ENCODE peak calls at places on chromosomes 13 and 19, in nine cellular contexts. Z is endothelial cell of umbilical vein, H is uterus, A is body of pancreas, G is stomach, S is right lobe of liver, T is breast epithelium, D is heart left ventricle, E is tibial nerve. V is an unnamed sample.
A peak's percentile ranks its signal among the peaks of the same experiment; 100 is the strongest.

GRCh38 chr13:40389081-40389641 is 277.3 kb downstream of the FOXO1 start:
- DNase-seq in G (no peak), Z (no peak), T (no peak), E (no peak), H (no peak), A (no peak), S (no peak), D (no peak), V (no peak)

GRCh38 chr13:60047943-60048342 is 115.8 kb downstream of the DIAPH3 start:
- DNase-seq in T (no peak), G (no peak), S (no peak), A (no peak), E (no peak), Z (no peak), H (no peak), D (no peak), V (no peak)

GRCh38 chr19:48770223-48770622 is 14.9 kb downstream of the FGF21 start:
- DNase-seq in D (no peak), G (no peak), T (no peak), E (no peak), H (no peak), Z (no peak), A (no peak), S (no peak), V (no peak)

GRCh38 chr13:20686167-20686566 is 17.3 kb upstream of the IL17D start:
- DNase-seq in D (no peak), T (no peak), S (no peak), A (no peak), Z (no peak), G (no peak), H (no peak), E (no peak), V (no peak)

GRCh38 chr19:3336680-3337523 is 29.5 kb upstream of the NFIC start:
- DNase-seq in S (peak; percentile 90), E (peak; percentile 72), A (peak; percentile 99), Z (peak; percentile 33), H (peak; percentile 95), G (peak; percentile 97), D (peak; percentile 96), T (peak; percentile 97), V (no peak)

GRCh38 chr13:89695343-89696257 is 1651.9 kb upstream of the MIR17HG start:
- DNase-seq in D (no peak), A (peak; percentile 45), E (peak; percentile 35), Z (peak; percentile 68), H (no peak), G (peak; percentile 39), T (no peak), S (no peak), V (peak; percentile 1)

GRCh38 chr13:49315036-49315565 is 67.4 kb downstream of the CDADC1 start:
- DNase-seq in A (no peak), S (no peak), D (no peak), T (no peak), H (no peak), G (no peak), Z (no peak), E (no peak), V (no peak)

GRCh38 chr19:16160943-16161560 is 12.3 kb downstream of the CIB3 start:
- DNase-seq in S (no peak), E (no peak), Z (peak; percentile 33), T (no peak), G (no peak), H (no peak), A (no peak), D (no peak), V (no peak)

GRCh38 chr13:29743229-29743786 is 107.1 kb downstream of the UBL3 start:
- DNase-seq in H (peak; percentile 80), S (no peak), E (peak; percentile 64), G (no peak), T (peak; percentile 51), A (peak; percentile 16), D (no peak), Z (peak; percentile 10), V (no peak)

GRCh38 chr13:113058988-113059850 is 46.4 kb upstream of the F7 start:
- DNase-seq in G (no peak), H (no peak), D (no peak), S (no peak), Z (no peak), T (no peak), A (no peak), E (no peak), V (no peak)

GRCh38 chr19:35449347-35450043 is 1.4 kb downstream of the FFAR2 start:
- DNase-seq in H (no peak), E (no peak), D (no peak), T (no peak), Z (no peak), A (peak; percentile 26), G (peak; percentile 38), S (peak; percentile 32), V (no peak)

GRCh38 chr13:98930014-98930625 is 47.7 kb downstream of the DOCK9 start:
- DNase-seq in Z (peak; percentile 64), S (no peak), E (no peak), A (no peak), H (no peak), T (no peak), D (no peak), G (no peak), V (peak; percentile 40)

GRCh38 chr19:16244091-16244490 is 46.4 kb downstream of the AP1M1 start:
- DNase-seq in Z (no peak), D (no peak), T (no peak), A (no peak), E (no peak), H (no peak), G (no peak), S (no peak), V (no peak)

GRCh38 chr19:45293682-45294081 is 29.0 kb downstream of the CKM start:
- DNase-seq in T (no peak), A (no peak), E (no peak), Z (no peak), H (no peak), D (no peak), G (no peak), S (no peak), V (no peak)

DNA sequence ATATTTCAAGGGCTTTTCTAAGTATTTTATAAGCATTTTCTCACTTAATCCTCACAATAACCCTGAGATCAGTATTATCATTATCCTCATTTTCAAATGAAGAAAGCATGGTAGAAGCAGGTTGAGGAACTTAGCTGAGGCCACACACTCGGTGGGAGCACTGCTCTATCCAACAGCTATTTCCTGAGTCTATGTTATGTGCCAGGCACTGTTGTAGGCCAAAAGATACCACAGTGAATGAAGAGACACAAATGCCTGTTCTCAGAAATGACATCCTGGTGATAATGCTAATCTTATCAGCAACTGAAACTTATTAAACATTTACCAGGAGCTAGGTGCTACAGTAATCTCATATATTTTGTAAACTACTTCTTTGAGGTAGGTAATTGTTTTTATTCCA is 553.9 kb upstream of the ARGLU1 start:
- DNase-seq in G (no peak), H (no peak), T (no peak), A (no peak), Z (no peak), S (no peak), E (no peak), D (no peak), V (no peak)
- TF ChIP-seq POLR2A in G (no peak), H (no peak), T (no peak), A (no peak), Z (no peak), S (no peak), E (no peak), D (no peak), V (no peak)

DNA sequence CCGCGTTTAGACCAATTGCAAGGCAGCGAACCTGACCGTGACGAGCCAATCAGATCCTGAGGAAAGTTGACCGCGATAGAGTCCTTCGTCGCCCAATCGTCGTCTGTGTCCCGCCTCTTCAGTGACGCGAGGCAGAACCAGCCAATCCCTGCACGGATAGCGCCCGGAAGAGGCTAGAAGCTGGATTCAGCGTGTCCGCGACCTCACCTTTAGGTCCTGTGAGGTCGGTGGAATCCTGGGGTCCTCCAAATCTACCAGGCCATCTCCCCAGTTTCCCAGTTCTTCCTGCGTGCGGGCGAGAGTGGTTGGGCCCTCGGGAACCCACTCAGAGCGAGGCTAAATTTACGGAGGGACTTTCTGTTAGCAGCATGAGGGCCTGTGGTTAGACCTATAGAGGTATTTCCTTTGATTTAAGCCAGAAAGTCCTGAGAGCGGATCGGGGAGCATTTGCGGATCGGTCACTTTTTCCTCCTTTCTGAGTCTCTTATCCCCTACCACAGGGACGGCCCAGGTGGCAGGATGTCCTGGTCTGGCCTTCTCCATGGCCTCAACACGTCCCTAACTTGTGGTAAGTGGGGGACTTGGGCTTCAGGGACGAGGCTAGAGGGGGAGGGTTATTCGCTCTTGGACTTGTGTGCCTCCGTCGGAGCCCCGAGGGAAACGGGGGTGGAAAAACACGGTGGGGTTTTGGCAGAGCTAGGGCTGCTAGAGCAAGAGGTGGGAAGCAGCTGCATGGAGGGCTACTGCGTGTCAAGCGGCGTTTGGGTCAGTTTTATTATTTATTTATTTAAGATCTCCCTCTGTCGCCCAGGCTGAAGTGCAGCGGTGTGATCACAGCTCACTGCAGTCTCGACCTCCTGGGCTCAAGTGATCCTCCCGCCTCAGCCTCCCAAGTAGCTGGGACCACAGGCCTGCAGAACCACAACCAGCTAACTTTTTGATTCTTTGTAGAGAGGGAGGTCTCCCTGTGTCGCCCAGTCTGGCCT is at the start of gene MRPS12:
- DNase-seq in E (peak; percentile 99), S (peak; percentile 98), T (peak; percentile 98), Z (peak; percentile 99), H (peak; percentile 98), A (peak; percentile 98), D (peak; percentile 99), G (peak; percentile 98), V (peak; percentile 100)
- TF ChIP-seq POLR2A in E (no peak), S (peak; percentile 64), T (peak; percentile 52), Z (peak; percentile 78), H (peak; percentile 49), A (peak; percentile 75), D (peak; percentile 58), G (no peak), V (peak; percentile 87)

GRCh38 chr13:91356919-91357612 is 9.6 kb downstream of the MIR17HG start:
- DNase-seq in D (no peak), Z (no peak), A (no peak), T (no peak), S (no peak), E (no peak), G (no peak), H (no peak), V (no peak)

GRCh38 chr13:91359071-91359470 is 11.6 kb downstream of the MIR17HG start:
- DNase-seq in G (no peak), D (no peak), Z (no peak), E (no peak), H (no peak), T (no peak), S (no peak), A (no peak), V (peak; percentile 6)

GRCh38 chr13:91357613-91358383 is 10.3 kb downstream of the MIR17HG start:
- DNase-seq in A (no peak), Z (no peak), E (no peak), S (no peak), T (no peak), G (no peak), H (no peak), D (no peak), V (no peak)

GRCh38 chr13:91359566-91359965 is 12.1 kb downstream of the MIR17HG start:
- DNase-seq in A (no peak), Z (no peak), H (no peak), D (no peak), S (no peak), T (no peak), E (no peak), G (no peak), V (no peak)

GRCh38 chr13:91358384-91358776 is 10.9 kb downstream of the MIR17HG start:
- DNase-seq in T (no peak), D (no peak), E (no peak), A (peak; percentile 23), S (peak; percentile 21), Z (no peak), H (no peak), G (peak; percentile 28), V (no peak)
- TF ChIP-seq POLR2A in T (no peak), D (no peak), E (no peak), A (no peak), S (no peak), Z (no peak), H (no peak), G (no peak), V (no peak)

GRCh38 chr13:46134961-46135522 is 30.2 kb upstream of the CPB2 start:
- DNase-seq in G (peak; percentile 47), T (peak; percentile 64), Z (no peak), E (no peak), A (peak; percentile 83), D (no peak), S (no peak), H (no peak), V (no peak)
- TF ChIP-seq POLR2A in G (no peak), T (no peak), Z (no peak), E (no peak), A (peak; percentile 20), D (no peak), S (no peak), H (no peak), V (no peak)